ENCODE peak calls at places on chromosome 15, in seven cellular contexts. F, N, T, D, H, V and P are unnamed samples.

GRCh38 chr15:29952245-29952644 is 130.0 kb upstream of the TJP1 start:
- DNase-seq in F (no peak), N (peak), T (no peak), D (no peak), H (no peak), V (no peak), P (no peak)

GRCh38 chr15:85897818-85898717 is 103.3 kb upstream of the KLHL25 start:
- DNase-seq in F (no peak), N (no peak), T (no peak), D (no peak), H (no peak), V (no peak), P (no peak)

GRCh38 chr15:94582368-94582767 is 351.0 kb downstream of the MCTP2 start:
- DNase-seq in F (no peak), N (no peak), T (peak), D (peak), H (no peak), V (no peak), P (peak)

GRCh38 chr15:94793641-94794040 is 562.3 kb downstream of the MCTP2 start:
- DNase-seq in F (no peak), N (no peak), T (peak), D (no peak), H (no peak), V (no peak), P (no peak)

GRCh38 chr15:22952826-22953579 is 27.2 kb downstream of the CYFIP1 start:
- DNase-seq in F (no peak), N (peak), T (no peak), D (no peak), H (no peak), V (no peak), P (peak)

GRCh38 chr15:75723171-75723846 is 10.7 kb upstream of the CSPG4 start:
- DNase-seq in F (no peak), N (peak), T (no peak), D (no peak), H (no peak), V (peak), P (peak)

GRCh38 chr15:82298520-82298919 is 35.9 kb downstream of the SAXO2 start:
- DNase-seq in F (no peak), N (no peak), T (no peak), D (peak), H (no peak), V (no peak), P (no peak)

GRCh38 chr15:74788716-74789151 is 6.9 kb downstream of the CSK start:
- DNase-seq in F (peak), N (no peak), T (no peak), D (peak), H (no peak), V (no peak), P (no peak)

GRCh38 chr15:77737238-77738037 is 104.7 kb upstream of the LINGO1 start:
- DNase-seq in F (no peak), N (peak), T (no peak), D (no peak), H (no peak), V (no peak), P (no peak)

GRCh38 chr15:100694381-100695012 is 92.1 kb downstream of the ASB7 start:
- DNase-seq in F (no peak), N (no peak), T (no peak), D (no peak), H (no peak), V (no peak), P (no peak)

GRCh38 chr15:71781965-71782265 is 28.4 kb upstream of the NR2E3 start:
- DNase-seq in F (no peak), N (no peak), T (no peak), D (no peak), H (no peak), V (no peak), P (no peak)

GRCh38 chr15:64665179-64665578 is 110.2 kb downstream of the RBPMS2 start:
- DNase-seq in F (no peak), N (no peak), T (no peak), D (no peak), H (no peak), V (no peak), P (no peak)

GRCh38 chr15:63504979-63505841 is 817 bp downstream of the USP3 start:
- DNase-seq in F (no peak), N (peak), T (peak), D (peak), H (peak), V (no peak), P (peak)

GRCh38 chr15:34216527-34217270 is 6.8 kb upstream of the KATNBL1 start:
- DNase-seq in F (no peak), N (no peak), T (no peak), D (no peak), H (no peak), V (no peak), P (no peak)

GRCh38 chr15:83207622-83208356 is at the start of gene HDGFL3:
- DNase-seq in F (peak), N (peak), T (peak), D (no peak), H (peak), V (peak), P (peak)

GRCh38 chr15:65638681-65639089 is 16.9 kb downstream of the SLC24A1 start:
- DNase-seq in F (peak), N (peak), T (peak), D (peak), H (no peak), V (peak), P (peak)

GRCh38 chr15:84624359-84624758 is 23.6 kb downstream of the ZSCAN2 start:
- DNase-seq in F (no peak), N (no peak), T (no peak), D (no peak), H (no peak), V (no peak), P (no peak)

GRCh38 chr15:87387681-87388240 is 868.8 kb downstream of the NTRK3 start:
- DNase-seq in F (no peak), N (no peak), T (no peak), D (no peak), H (no peak), V (no peak), P (no peak)

GRCh38 chr15:74573987-74574386 is 33.0 kb downstream of the ARID3B start:
- DNase-seq in F (no peak), N (no peak), T (no peak), D (no peak), H (no peak), V (no peak), P (peak)

GRCh38 chr15:60407406-60407805 is 9.6 kb upstream of the ANXA2 start:
- DNase-seq in F (no peak), N (no peak), T (no peak), D (no peak), H (no peak), V (no peak), P (peak)

GRCh38 chr15:70474682-70475438 is 288.5 kb downstream of the UACA start:
- DNase-seq in F (no peak), N (no peak), T (no peak), D (no peak), H (no peak), V (peak), P (peak)

GRCh38 chr15:87154771-87155170 is 1075.1 kb downstream of the AGBL1 start:
- DNase-seq in F (no peak), N (no peak), T (no peak), D (no peak), H (no peak), V (no peak), P (no peak)

GRCh38 chr15:38564557-38565286 is at the start of gene RASGRP1:
- DNase-seq in F (peak), N (peak), T (peak), D (peak), H (peak), V (peak), P (peak)

GRCh38 chr15:75227663-75228280 is 26.1 kb downstream of the C15orf39 start:
- DNase-seq in F (no peak), N (no peak), T (no peak), D (no peak), H (no peak), V (no peak), P (no peak)

GRCh38 chr15:51816615-51817014 is 12.8 kb upstream of the TMOD3 start:
- DNase-seq in F (no peak), N (no peak), T (no peak), D (no peak), H (no peak), V (no peak), P (no peak)

GRCh38 chr15:75727851-75728715 is 15.4 kb upstream of the CSPG4 start:
- DNase-seq in F (no peak), N (peak), T (peak), D (peak), H (no peak), V (peak), P (peak)

GRCh38 chr15:38876621-38877020 is 312.0 kb upstream of the RASGRP1 start:
- DNase-seq in F (no peak), N (no peak), T (no peak), D (no peak), H (no peak), V (no peak), P (peak)

GRCh38 chr15:75420698-75421097 is 30.8 kb downstream of the SIN3A start:
- DNase-seq in F (no peak), N (no peak), T (no peak), D (no peak), H (no peak), V (no peak), P (peak)

GRCh38 chr15:30065025-30065801 is 17.5 kb upstream of the GOLGA8J start:
- DNase-seq in F (no peak), N (peak), T (no peak), D (no peak), H (no peak), V (no peak), P (peak)

GRCh38 chr15:52491460-52491859 is 37.2 kb downstream of the MYO5A start:
- DNase-seq in F (no peak), N (no peak), T (no peak), D (no peak), H (no peak), V (no peak), P (peak)

GRCh38 chr15:69074843-69075224 is 60.3 kb downstream of the NOX5 start:
- DNase-seq in F (no peak), N (peak), T (no peak), D (no peak), H (no peak), V (no peak), P (no peak)

GRCh38 chr15:40081691-40082194 is 26.9 kb downstream of the BMF start:
- DNase-seq in F (no peak), N (no peak), T (peak), D (no peak), H (peak), V (peak), P (peak)

GRCh38 chr15:26890451-26890850 is 23.6 kb downstream of the GABRA5 start:
- DNase-seq in F (no peak), N (no peak), T (no peak), D (no peak), H (no peak), V (no peak), P (no peak)

GRCh38 chr15:22979699-22980188 is 424 bp downstream of the CYFIP1 start:
- DNase-seq in F (peak), N (peak), T (peak), D (no peak), H (no peak), V (no peak), P (peak)